ENCODE peak calls at places on chromosomes 4 and X, in nine cellular contexts. One of them, this sample, is unnamed.

GRCh38 chr4:8156617-8157016 is 2.0 kb downstream of the ABLIM2 start:
- DNase-seq in left cardiac atrium: peak
- DNase-seq in GM12892: no peak
- DNase-seq in cerebellar cortex: no peak
- DNase-seq in memory B cell: no peak
- DNase-seq in kidney tubule cell: peak
- DNase-seq in activated CD4-positive, alpha-beta T cell treated with anti-CD3 and anti-CD28 coated beads, Interleukin-2, amount 50 U/mL, for 24 hours: no peak
- DNase-seq in lower lobe of right lung: no peak
- DNase-seq in NCI-H2171 treated with DMSO at 0.1 percent for 48 hours: no peak
- DNase-seq in this sample: peak

GRCh38 chr4:15398001-15398400 is 29.8 kb upstream of the C1QTNF7 start:
- DNase-seq in cerebellar cortex: no peak
- DNase-seq in memory B cell: no peak
- DNase-seq in NCI-H2171 treated with DMSO at 0.1 percent for 48 hours: no peak
- DNase-seq in activated CD4-positive, alpha-beta T cell treated with anti-CD3 and anti-CD28 coated beads, Interleukin-2, amount 50 U/mL, for 24 hours: no peak
- DNase-seq in left cardiac atrium: no peak
- DNase-seq in lower lobe of right lung: no peak
- DNase-seq in kidney tubule cell: no peak
- DNase-seq in GM12892: no peak
- DNase-seq in this sample: no peak

GRCh38 chrX:30892591-30892990 is 3.5 kb upstream of the TAB3 start:
- DNase-seq in kidney tubule cell: peak
- DNase-seq in left cardiac atrium: no peak
- DNase-seq in activated CD4-positive, alpha-beta T cell treated with anti-CD3 and anti-CD28 coated beads, Interleukin-2, amount 50 U/mL, for 24 hours: no peak
- DNase-seq in memory B cell: no peak
- DNase-seq in lower lobe of right lung: no peak
- DNase-seq in GM12892: no peak
- DNase-seq in cerebellar cortex: no peak
- DNase-seq in NCI-H2171 treated with DMSO at 0.1 percent for 48 hours: no peak
- DNase-seq in this sample: no peak

GRCh38 chr4:30537462-30537861 is 182.7 kb upstream of the PCDH7 start:
- DNase-seq in activated CD4-positive, alpha-beta T cell treated with anti-CD3 and anti-CD28 coated beads, Interleukin-2, amount 50 U/mL, for 24 hours: no peak
- DNase-seq in kidney tubule cell: peak
- DNase-seq in GM12892: no peak
- DNase-seq in memory B cell: no peak
- DNase-seq in left cardiac atrium: no peak
- DNase-seq in lower lobe of right lung: no peak
- DNase-seq in NCI-H2171 treated with DMSO at 0.1 percent for 48 hours: no peak
- DNase-seq in cerebellar cortex: no peak
- DNase-seq in this sample: no peak

GRCh38 chr4:26717332-26717731 is 133.4 kb downstream of the TBC1D19 start:
- DNase-seq in lower lobe of right lung: no peak
- DNase-seq in memory B cell: no peak
- DNase-seq in NCI-H2171 treated with DMSO at 0.1 percent for 48 hours: no peak
- DNase-seq in activated CD4-positive, alpha-beta T cell treated with anti-CD3 and anti-CD28 coated beads, Interleukin-2, amount 50 U/mL, for 24 hours: no peak
- DNase-seq in left cardiac atrium: no peak
- DNase-seq in kidney tubule cell: peak
- DNase-seq in cerebellar cortex: no peak
- DNase-seq in GM12892: no peak
- DNase-seq in this sample: no peak

GRCh38 chr4:83709627-83710026 is 173.7 kb downstream of the GPAT3 start:
- DNase-seq in kidney tubule cell: peak
- DNase-seq in left cardiac atrium: no peak
- DNase-seq in NCI-H2171 treated with DMSO at 0.1 percent for 48 hours: no peak
- DNase-seq in activated CD4-positive, alpha-beta T cell treated with anti-CD3 and anti-CD28 coated beads, Interleukin-2, amount 50 U/mL, for 24 hours: no peak
- DNase-seq in lower lobe of right lung: no peak
- DNase-seq in cerebellar cortex: no peak
- DNase-seq in memory B cell: no peak
- DNase-seq in GM12892: no peak
- DNase-seq in this sample: no peak

GRCh38 chrX:150223176-150224015 is 139.7 kb upstream of the MAMLD1 start:
- DNase-seq in left cardiac atrium: no peak
- DNase-seq in GM12892: no peak
- DNase-seq in activated CD4-positive, alpha-beta T cell treated with anti-CD3 and anti-CD28 coated beads, Interleukin-2, amount 50 U/mL, for 24 hours: no peak
- DNase-seq in kidney tubule cell: no peak
- DNase-seq in lower lobe of right lung: no peak
- DNase-seq in memory B cell: no peak
- DNase-seq in cerebellar cortex: no peak
- DNase-seq in NCI-H2171 treated with DMSO at 0.1 percent for 48 hours: no peak
- DNase-seq in this sample: no peak

GRCh38 chr4:170047774-170048354 is 21.7 kb upstream of the MFAP3L start:
- DNase-seq in cerebellar cortex: peak
- DNase-seq in NCI-H2171 treated with DMSO at 0.1 percent for 48 hours: peak
- DNase-seq in activated CD4-positive, alpha-beta T cell treated with anti-CD3 and anti-CD28 coated beads, Interleukin-2, amount 50 U/mL, for 24 hours: peak
- DNase-seq in GM12892: no peak
- DNase-seq in lower lobe of right lung: peak
- DNase-seq in left cardiac atrium: peak
- DNase-seq in memory B cell: peak
- DNase-seq in kidney tubule cell: peak
- DNase-seq in this sample: no peak

GRCh38 chr4:80125252-80126177 is 52.5 kb upstream of the ANTXR2 start:
- DNase-seq in cerebellar cortex: peak
- DNase-seq in GM12892: no peak
- DNase-seq in activated CD4-positive, alpha-beta T cell treated with anti-CD3 and anti-CD28 coated beads, Interleukin-2, amount 50 U/mL, for 24 hours: peak
- DNase-seq in memory B cell: peak
- DNase-seq in kidney tubule cell: peak
- DNase-seq in left cardiac atrium: no peak
- DNase-seq in NCI-H2171 treated with DMSO at 0.1 percent for 48 hours: peak
- DNase-seq in lower lobe of right lung: no peak
- DNase-seq in this sample: no peak

GRCh38 chr4:144174401-144175067 is 34.0 kb upstream of the GYPA start:
- DNase-seq in lower lobe of right lung: no peak
- DNase-seq in NCI-H2171 treated with DMSO at 0.1 percent for 48 hours: peak
- DNase-seq in activated CD4-positive, alpha-beta T cell treated with anti-CD3 and anti-CD28 coated beads, Interleukin-2, amount 50 U/mL, for 24 hours: peak
- DNase-seq in kidney tubule cell: peak
- DNase-seq in left cardiac atrium: no peak
- DNase-seq in cerebellar cortex: peak
- DNase-seq in GM12892: no peak
- DNase-seq in memory B cell: peak
- DNase-seq in this sample: no peak

GRCh38 chr4:123478859-123479345 is 82.3 kb downstream of the SPRY1 start:
- DNase-seq in memory B cell: no peak
- DNase-seq in lower lobe of right lung: peak
- DNase-seq in NCI-H2171 treated with DMSO at 0.1 percent for 48 hours: no peak
- DNase-seq in left cardiac atrium: no peak
- DNase-seq in activated CD4-positive, alpha-beta T cell treated with anti-CD3 and anti-CD28 coated beads, Interleukin-2, amount 50 U/mL, for 24 hours: no peak
- DNase-seq in GM12892: no peak
- DNase-seq in cerebellar cortex: peak
- DNase-seq in kidney tubule cell: peak
- DNase-seq in this sample: no peak

GRCh38 chr4:172596206-172596605 is 572.4 kb upstream of the GALNT7 start:
- DNase-seq in kidney tubule cell: peak
- DNase-seq in memory B cell: no peak
- DNase-seq in left cardiac atrium: no peak
- DNase-seq in activated CD4-positive, alpha-beta T cell treated with anti-CD3 and anti-CD28 coated beads, Interleukin-2, amount 50 U/mL, for 24 hours: no peak
- DNase-seq in NCI-H2171 treated with DMSO at 0.1 percent for 48 hours: no peak
- DNase-seq in GM12892: no peak
- DNase-seq in lower lobe of right lung: no peak
- DNase-seq in cerebellar cortex: no peak
- DNase-seq in this sample: no peak

GRCh38 chrX:129700536-129700935 is 38.2 kb upstream of the XPNPEP2 start:
- DNase-seq in NCI-H2171 treated with DMSO at 0.1 percent for 48 hours: no peak
- DNase-seq in cerebellar cortex: no peak
- DNase-seq in activated CD4-positive, alpha-beta T cell treated with anti-CD3 and anti-CD28 coated beads, Interleukin-2, amount 50 U/mL, for 24 hours: no peak
- DNase-seq in lower lobe of right lung: no peak
- DNase-seq in GM12892: no peak
- DNase-seq in kidney tubule cell: no peak
- DNase-seq in left cardiac atrium: no peak
- DNase-seq in memory B cell: no peak
- DNase-seq in this sample: no peak

GRCh38 chr4:60847614-60848013 is 352.5 kb upstream of the ADGRL3 start:
- DNase-seq in activated CD4-positive, alpha-beta T cell treated with anti-CD3 and anti-CD28 coated beads, Interleukin-2, amount 50 U/mL, for 24 hours: no peak
- DNase-seq in GM12892: no peak
- DNase-seq in left cardiac atrium: no peak
- DNase-seq in kidney tubule cell: no peak
- DNase-seq in lower lobe of right lung: no peak
- DNase-seq in NCI-H2171 treated with DMSO at 0.1 percent for 48 hours: no peak
- DNase-seq in cerebellar cortex: no peak
- DNase-seq in memory B cell: no peak
- DNase-seq in this sample: no peak